ENCODE peak calls at places on chromosomes 13 and 19, in eight cellular contexts. N is heart right ventricle; J is iPS DF 6.9; V is NCI-H2029 treated with DMSO at 0.1 percent for 48 hours; W is stimulated activated CD4-positive, alpha-beta T cell treated with anti-CD3 and anti-CD28 coated beads, Interleukin-1b, Interleukin-23, amount 100 ng/mL, for 24 hours; Q is stimulated activated naive B cell treated with anti-CD40 and anti-IgM and Interleukin-4, amounts not matched to agents 10 μg/mL and 1 μg/mL and 100 μg/mL, for 72 hours; X is AG09309; C is stimulated activated CD8-positive, alpha-beta memory T cell treated with anti-CD3 and anti-CD28 coated beads, Interleukin-4, amount 100 ng/mL, for 1 hour. Z is an unnamed sample.

GRCh38 chr13:113915012-113915763 is 51.3 kb upstream of the GAS6 start:
- DNase-seq in N (no peak), J (no peak), V (no peak), W (no peak), Q (no peak), X (no peak), C (no peak), Z (peak; percentile 40)

GRCh38 chr19:5002143-5002542 is 33.2 kb downstream of the KDM4B start:
- DNase-seq in N (no peak), J (no peak), V (no peak), W (no peak), Q (no peak), X (peak; percentile 31), C (no peak), Z (no peak)

GRCh38 chr19:4709440-4710280 is 14.0 kb downstream of the DPP9 start:
- DNase-seq in N (no peak), J (no peak), V (no peak), W (no peak), Q (no peak), X (no peak), C (peak; percentile 5), Z (no peak)

GRCh38 chr19:40422428-40423226 is 3.2 kb downstream of the SERTAD1 start:
- DNase-seq in N (no peak), J (no peak), V (no peak), W (no peak), Q (no peak), X (no peak), C (no peak), Z (no peak)

GRCh38 chr13:85806553-85807175 is 7.4 kb upstream of the SLITRK6 start:
- DNase-seq in N (no peak), J (peak; percentile 7), V (no peak), W (no peak), Q (no peak), X (no peak), C (no peak), Z (no peak)

GRCh38 chr19:39223703-39224279 is 19.7 kb upstream of the SYCN start:
- DNase-seq in N (no peak), J (no peak), V (no peak), W (no peak), Q (no peak), X (no peak), C (no peak), Z (no peak)

GRCh38 chr13:114011226-114011625 is 37.4 kb upstream of the C13orf46 start:
- DNase-seq in N (no peak), J (no peak), V (no peak), W (no peak), Q (no peak), X (no peak), C (no peak), Z (no peak)

GRCh38 chr19:4393947-4394590 is 6.3 kb downstream of the SH3GL1 start:
- DNase-seq in N (no peak), J (no peak), V (no peak), W (no peak), Q (no peak), X (no peak), C (no peak), Z (no peak)

GRCh38 chr13:97275265-97275664 is 53.1 kb downstream of the MBNL2 start:
- DNase-seq in N (no peak), J (no peak), V (no peak), W (no peak), Q (no peak), X (peak; percentile 63), C (no peak), Z (no peak)

GRCh38 chr13:79423801-79424642 is 18.0 kb upstream of the RBM26 start:
- DNase-seq in N (no peak), J (no peak), V (peak; percentile 12), W (no peak), Q (no peak), X (no peak), C (no peak), Z (peak; percentile 25)

GRCh38 chr13:78909276-78909675 is 250.3 kb upstream of the OBI1 start:
- DNase-seq in N (no peak), J (no peak), V (no peak), W (no peak), Q (no peak), X (no peak), C (no peak), Z (no peak)

GRCh38 chr13:28557725-28558124 is 62.8 kb upstream of the FLT1 start:
- DNase-seq in N (no peak), J (no peak), V (no peak), W (no peak), Q (no peak), X (no peak), C (no peak), Z (no peak)

GRCh38 chr13:30898721-30899188 is 7.3 kb upstream of the MEDAG start:
- DNase-seq in N (no peak), J (no peak), V (no peak), W (no peak), Q (no peak), X (peak; percentile 91), C (no peak), Z (no peak)

GRCh38 chr19:52603558-52604207 is 33.6 kb downstream of the ZNF701 start:
- DNase-seq in N (no peak), J (no peak), V (no peak), W (no peak), Q (no peak), X (peak; percentile 85), C (no peak), Z (no peak)

GRCh38 chr13:23081246-23081645 is 99.5 kb upstream of the SGCG start:
- DNase-seq in N (no peak), J (no peak), V (no peak), W (no peak), Q (no peak), X (peak; percentile 4), C (no peak), Z (no peak)

GRCh38 chr13:44437356-44438233 is 64.0 kb downstream of the SERP2 start:
- DNase-seq in N (no peak), J (no peak), V (peak; percentile 34), W (no peak), Q (no peak), X (no peak), C (no peak), Z (peak; percentile 19)

GRCh38 chr19:37227996-37228395 is 10.0 kb downstream of the ZNF383 start:
- DNase-seq in N (no peak), J (no peak), V (no peak), W (no peak), Q (no peak), X (no peak), C (no peak), Z (no peak)

GRCh38 chr13:27465611-27466010 is 15.2 kb upstream of the MTIF3 start:
- DNase-seq in N (no peak), J (no peak), V (no peak), W (no peak), Q (no peak), X (no peak), C (no peak), Z (no peak)

GRCh38 chr19:35856001-35856400 is 710 bp upstream of the KIRREL2 start:
- DNase-seq in N (no peak), J (no peak), V (no peak), W (no peak), Q (no peak), X (no peak), C (no peak), Z (no peak)

GRCh38 chr19:49890349-49891311 is 6.1 kb downstream of the IL4I1 start:
- DNase-seq in N (no peak), J (no peak), V (peak; percentile 4), W (peak; percentile 41), Q (peak; percentile 55), X (no peak), C (peak; percentile 37), Z (no peak)

GRCh38 chr13:93624371-93624777 is 397.8 kb downstream of the GPC6 start:
- DNase-seq in N (no peak), J (no peak), V (no peak), W (no peak), Q (no peak), X (peak; percentile 10), C (no peak), Z (no peak)

GRCh38 chr19:8306235-8307054 is 1.7 kb downstream of the CD320 start:
- DNase-seq in N (no peak), J (no peak), V (no peak), W (no peak), Q (no peak), X (no peak), C (no peak), Z (no peak)

GRCh38 chr13:42681394-42681793 is 100.0 kb upstream of the FAM216B start:
- DNase-seq in N (no peak), J (no peak), V (no peak), W (no peak), Q (no peak), X (no peak), C (no peak), Z (no peak)

GRCh38 chr13:39663958-39664357 is 8.5 kb downstream of the COG6 start:
- DNase-seq in N (no peak), J (no peak), V (no peak), W (no peak), Q (no peak), X (no peak), C (no peak), Z (no peak)

GRCh38 chr13:45718063-45718462 is 15.9 kb downstream of the CBY2 start:
- DNase-seq in N (no peak), J (no peak), V (no peak), W (no peak), Q (no peak), X (no peak), C (no peak), Z (no peak)

GRCh38 chr19:43584484-43584883 is 8.9 kb downstream of the PINLYP start:
- DNase-seq in N (no peak), J (no peak), V (no peak), W (no peak), Q (no peak), X (no peak), C (no peak), Z (no peak)

GRCh38 chr13:78660130-78660857 is 1.3 kb upstream of the OBI1 start:
- DNase-seq in N (no peak), J (no peak), V (no peak), W (no peak), Q (no peak), X (no peak), C (no peak), Z (no peak)

GRCh38 chr13:99426426-99426825 is 74.8 kb upstream of the TM9SF2 start:
- DNase-seq in N (no peak), J (no peak), V (no peak), W (no peak), Q (no peak), X (no peak), C (no peak), Z (no peak)